ENCODE peak calls at places on chromosomes 5 and 9, in seven cellular contexts. H is heart left ventricle, W is stomach, N is GM12892, Y is A549, S is right lobe of liver, A is erythroblast. U is an unnamed sample.

GRCh38 chr5:80957031-80957761 is 3.0 kb upstream of the RASGRF2 start:
- DNase-seq in S (no peak), W (no peak), N (no peak), Y (no peak), A (no peak), H (no peak), U (no peak)

GRCh38 chr9:133701981-133702797 is 36.0 kb downstream of the SARDH start:
- DNase-seq in H (peak; percentile 26), W (no peak), Y (no peak), S (peak; percentile 24), N (no peak), A (no peak), U (no peak)

GRCh38 chr9:3343671-3344070 is 182.1 kb downstream of the RFX3 start:
- DNase-seq in W (no peak), N (no peak), H (no peak), A (no peak), Y (no peak), S (no peak), U (no peak)

GRCh38 chr9:83964973-83965349 is 15.1 kb downstream of the HNRNPK start:
- DNase-seq in W (no peak), S (no peak), Y (no peak), A (peak; percentile 15), H (no peak), N (no peak), U (no peak)

GRCh38 chr9:86721843-86722705 is 225.2 kb downstream of the GAS1 start:
- DNase-seq in S (peak; percentile 21), H (peak; percentile 59), Y (no peak), W (no peak), A (no peak), N (no peak), U (peak; percentile 73)

GRCh38 chr5:73376618-73377170 is 71.9 kb downstream of the FOXD1 start:
- DNase-seq in A (no peak), S (no peak), H (no peak), N (no peak), W (no peak), Y (no peak), U (peak; percentile 74)

GRCh38 chr5:74063821-74064598 is 438.0 kb downstream of the ARHGEF28 start:
- DNase-seq in W (no peak), Y (peak; percentile 4), S (no peak), H (no peak), A (no peak), N (no peak), U (peak; percentile 21)

GRCh38 chr5:53211799-53212198 is 102.2 kb upstream of the MOCS2 start:
- DNase-seq in A (no peak), W (no peak), S (no peak), Y (no peak), N (no peak), H (no peak), U (peak; percentile 9)

GRCh38 chr9:22682536-22683392 is 236.1 kb downstream of the DMRTA1 start:
- DNase-seq in Y (peak; percentile 2), W (no peak), S (no peak), A (no peak), H (no peak), N (no peak), U (peak; percentile 6)

GRCh38 chr5:154850255-154851062 is at the start of gene FAXDC2:
- DNase-seq in Y (no peak), W (peak; percentile 61), S (peak; percentile 62), N (no peak), A (peak; percentile 58), H (peak; percentile 84), U (no peak)

GRCh38 chr9:80175286-80175906 is 603.6 kb downstream of the TLE4 start:
- DNase-seq in S (no peak), W (peak; percentile 39), H (no peak), A (peak; percentile 23), Y (peak; percentile 39), N (no peak), U (peak; percentile 17)

GRCh38 chr5:159104058-159104651 is 4.4 kb upstream of the EBF1 start:
- DNase-seq in Y (peak; percentile 62), H (no peak), S (no peak), N (no peak), W (no peak), A (no peak), U (no peak)

GRCh38 chr5:112691758-112692157 is 45.9 kb upstream of the APC start:
- DNase-seq in H (no peak), W (no peak), N (no peak), S (no peak), Y (peak; percentile 68), A (peak; percentile 76), U (no peak)

GRCh38 chr5:35203403-35203802 is 26.9 kb downstream of the PRLR start:
- DNase-seq in Y (no peak), H (no peak), A (no peak), S (no peak), W (no peak), N (no peak), U (no peak)

GRCh38 chr5:181167814-181168488 is 20.6 kb downstream of the OR2V2 start:
- DNase-seq in N (no peak), A (peak; percentile 53), S (no peak), W (no peak), H (no peak), Y (peak; percentile 70), U (no peak)

GRCh38 chr9:37936965-37937364 is 33.0 kb upstream of the SLC25A51 start:
- DNase-seq in W (no peak), S (no peak), H (peak; percentile 65), N (no peak), A (peak; percentile 80), Y (no peak), U (no peak)

GRCh38 chr5:93145019-93145418 is 436.0 kb downstream of the NR2F1-AS1 start:
- DNase-seq in W (no peak), A (no peak), Y (no peak), S (no peak), H (no peak), N (no peak), U (no peak)

DNA sequence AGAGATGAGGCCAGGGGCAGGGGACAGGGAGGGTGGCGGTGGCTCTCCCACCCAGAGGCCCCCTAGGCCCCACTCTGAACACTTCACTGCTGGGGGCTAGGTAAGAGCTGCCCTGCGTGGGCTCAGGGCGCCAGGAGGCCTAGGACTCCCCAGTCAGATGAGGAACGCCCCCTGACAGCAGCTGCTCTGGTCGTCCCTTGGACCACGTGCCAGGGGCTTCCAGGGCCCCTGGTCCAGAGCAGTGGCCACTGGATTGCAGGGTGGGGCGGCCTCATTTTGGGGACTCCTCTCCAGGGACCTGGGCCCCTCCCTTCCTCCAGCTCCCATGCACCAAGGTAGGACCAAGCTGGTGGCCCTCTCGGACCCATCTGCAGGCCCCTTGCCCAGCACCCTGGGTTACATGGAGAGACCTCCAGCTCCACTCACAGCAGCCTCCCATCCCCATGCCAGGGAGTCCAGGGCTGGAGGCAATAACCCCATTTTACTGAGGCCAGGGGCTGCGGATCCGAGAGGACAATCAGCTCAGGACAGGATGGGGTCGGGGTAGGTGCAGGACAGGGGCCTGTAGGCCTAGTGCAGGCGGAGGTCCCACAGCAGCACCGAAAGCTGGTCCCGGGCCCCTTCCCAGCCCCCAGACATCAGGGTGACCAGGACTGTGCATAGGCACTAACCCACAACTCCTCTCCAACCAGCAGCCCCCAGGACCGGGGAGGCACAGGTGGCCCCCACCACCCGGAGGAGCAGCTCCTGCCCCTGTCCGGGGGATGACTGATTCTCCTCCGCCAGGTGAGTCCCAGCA is 1.5 kb downstream of the EGFL7 start:
- DNase-seq in H (no peak), S (peak; percentile 22), W (no peak), N (no peak), A (no peak), Y (no peak), U (no peak)
- TF ChIP-seq POLR2A in H (no peak), S (no peak), W (no peak), N (no peak), A (no peak), Y (no peak), U (no peak)

DNA sequence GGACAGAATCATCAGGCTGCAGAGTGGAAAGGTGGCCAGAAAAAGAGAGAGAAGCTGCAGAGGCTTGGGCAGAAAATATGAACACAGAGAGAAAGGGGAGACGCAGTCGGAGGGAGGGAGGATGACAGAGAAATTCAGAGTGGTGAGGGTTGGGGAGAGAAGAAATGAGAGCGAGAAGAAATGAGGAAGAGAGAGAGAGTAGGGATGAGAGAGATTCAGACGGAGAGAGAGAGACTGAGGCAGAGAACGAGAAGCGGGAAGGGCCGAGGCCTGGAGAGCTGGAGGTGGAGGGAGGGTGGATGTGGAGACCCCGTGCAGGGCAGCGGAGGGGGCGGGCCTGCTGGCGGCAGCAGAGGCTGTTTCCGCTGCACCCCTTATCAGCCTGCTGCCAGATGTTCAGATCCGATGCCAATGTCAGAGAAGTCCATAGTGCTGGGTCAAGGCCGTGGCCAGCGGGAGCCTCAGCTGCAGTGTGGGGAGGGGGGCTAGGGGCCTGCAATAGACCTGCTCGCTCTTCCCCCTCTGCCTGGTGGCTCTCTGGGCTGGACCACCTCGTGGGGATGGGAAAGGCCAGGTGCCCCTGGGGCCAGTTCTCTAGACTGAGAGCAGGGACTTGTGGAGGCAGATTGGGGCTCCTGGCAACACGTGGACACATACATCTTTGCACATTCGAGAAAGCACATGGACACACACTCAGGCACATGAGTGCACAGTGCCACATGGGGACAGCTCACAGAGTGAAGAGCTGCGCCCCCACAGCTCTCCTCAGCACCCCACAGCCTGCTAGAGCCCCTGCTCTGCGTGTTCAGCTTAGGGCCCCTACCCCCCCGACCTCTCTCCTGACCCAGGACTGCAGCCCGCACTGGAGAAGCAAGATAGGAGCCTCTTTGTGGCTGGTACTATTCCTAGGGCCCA is 4.9 kb upstream of the NR5A1 start:
- DNase-seq in H (no peak), N (peak; percentile 23), Y (no peak), S (no peak), W (no peak), A (peak; percentile 93), U (no peak)
- TF ChIP-seq POLR2A in H (no peak), N (no peak), Y (no peak), S (no peak), W (no peak), A (no peak), U (no peak)

DNA sequence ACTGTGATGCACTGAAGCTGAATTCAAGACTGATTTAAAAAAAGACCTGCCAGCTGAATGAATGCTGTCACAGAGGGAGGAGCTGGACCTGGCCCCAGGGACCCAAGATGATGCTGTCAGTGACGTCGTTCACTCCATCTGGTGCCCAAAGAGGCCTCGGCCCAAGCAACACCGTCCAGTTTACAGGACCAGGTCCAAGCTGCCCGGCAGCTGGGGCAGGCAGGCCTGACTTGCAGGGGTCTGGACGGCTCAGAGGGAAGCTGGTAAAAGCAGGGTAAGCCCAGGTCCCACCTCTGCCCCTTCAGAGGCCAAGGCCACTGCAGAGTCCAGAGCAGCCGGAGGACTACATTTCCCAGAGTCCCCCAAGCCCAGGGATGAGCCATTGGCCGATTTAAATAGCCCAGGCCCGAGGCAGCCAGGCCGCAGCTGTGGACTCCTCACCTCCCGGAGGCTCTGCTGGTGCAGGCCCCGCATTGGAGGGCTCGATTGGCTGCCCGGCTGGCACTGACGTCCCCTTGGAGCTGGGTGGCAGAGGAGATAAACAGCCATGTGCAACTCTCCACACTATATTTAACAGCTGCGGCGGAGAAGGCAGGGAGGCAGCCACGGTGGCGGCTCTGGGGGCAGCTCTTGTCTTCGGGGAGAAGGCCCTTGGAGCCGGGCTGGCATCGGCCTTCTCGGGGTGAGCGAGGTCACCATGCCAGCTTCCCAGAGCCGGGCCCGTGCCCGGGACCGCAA is at the start of gene PLPP7:
- DNase-seq in W (no peak), S (no peak), A (peak; percentile 39), Y (no peak), H (peak; percentile 89), N (peak; percentile 80), U (no peak)
- TF ChIP-seq POLR2A in W (no peak), S (no peak), A (no peak), Y (no peak), H (peak; percentile 61), N (no peak), U (no peak)

DNA sequence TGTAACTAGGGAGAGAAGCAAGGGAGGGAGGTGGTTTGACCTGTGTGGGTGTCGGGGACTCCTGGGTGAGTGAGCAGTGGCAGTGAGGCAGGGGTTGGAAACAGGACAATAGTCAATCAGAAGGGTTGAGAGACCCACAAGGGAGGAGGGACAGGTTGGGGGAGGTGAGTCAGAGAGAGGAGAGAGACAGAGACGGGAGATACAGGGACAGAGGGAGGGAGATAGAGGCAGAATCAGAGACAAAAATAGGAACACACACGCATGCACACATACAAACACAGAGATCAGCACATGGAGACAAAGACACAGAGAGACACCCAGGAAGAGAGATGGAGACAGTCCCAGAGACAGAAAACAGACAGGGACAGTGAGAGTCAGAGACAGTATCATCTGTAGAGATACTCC is 39.3 kb upstream of the PTGS1 start:
- DNase-seq in W (no peak), Y (no peak), N (no peak), S (no peak), H (no peak), A (peak; percentile 66), U (no peak)
- TF ChIP-seq POLR2A in W (no peak), Y (no peak), N (no peak), S (no peak), H (no peak), A (no peak), U (no peak)

U was measured in H54.